ENCODE peak calls at places on chromosomes 4 and X, in nine cellular contexts. U is substantia nigra, X is HS-5, P is cardiac muscle cell, H is GM23248, D is SW 1271, N is dermis microvascular lymphatic vessel endothelial cell, J is iris pigment epithelial cell, W is uterus. I is an unnamed sample.

GRCh38 chr4:146029939-146030710 is 91.5 kb upstream of the ZNF827 start:
- DNase-seq in X (no peak), D (no peak), U (no peak), N (no peak), H (no peak), J (no peak), W (no peak), P (no peak), I (no peak)

GRCh38 chr4:147717878-147718277 is 14.0 kb upstream of the ARHGAP10 start:
- DNase-seq in N (no peak), H (no peak), X (no peak), J (peak; percentile 20), D (no peak), U (no peak), P (no peak), W (no peak), I (no peak)

GRCh38 chrX:45900751-45901150 is 644.5 kb downstream of the ZNF674 start:
- DNase-seq in N (no peak), J (peak; percentile 56), D (no peak), H (peak; percentile 48), U (no peak), W (no peak), P (no peak), X (no peak), I (no peak)

GRCh38 chrX:41332988-41333743 is 796 bp upstream of the DDX3X start:
- DNase-seq in W (peak; percentile 90), H (peak; percentile 86), J (peak; percentile 79), P (peak; percentile 87), U (peak; percentile 79), X (peak; percentile 71), D (peak; percentile 70), N (peak; percentile 89), I (peak; percentile 68)

GRCh38 chr4:146245899-146246298 is 31.6 kb downstream of the REELD1 start:
- DNase-seq in P (no peak), U (no peak), W (no peak), D (no peak), H (peak; percentile 47), X (no peak), J (no peak), N (no peak), I (no peak)

GRCh38 chrX:51496501-51497291 is at the start of gene NUDT11:
- DNase-seq in W (peak; percentile 53), X (no peak), U (peak; percentile 21), J (peak; percentile 71), N (no peak), P (peak; percentile 86), D (peak; percentile 31), H (peak; percentile 88), I (peak; percentile 15)

GRCh38 chrX:155094468-155095061 is 23.3 kb downstream of the BRCC3 start:
- DNase-seq in J (peak; percentile 15), N (no peak), D (peak; percentile 17), U (no peak), H (peak; percentile 49), W (no peak), X (no peak), P (peak; percentile 28), I (no peak)

GRCh38 chrX:150694738-150695410 is 1.7 kb downstream of the MTMR1 start:
- DNase-seq in J (no peak), W (no peak), X (no peak), P (no peak), D (no peak), U (no peak), H (no peak), N (no peak), I (no peak)

GRCh38 chrX:13966071-13966850 is 63.4 kb downstream of the GEMIN8 start:
- DNase-seq in J (no peak), H (no peak), U (peak; percentile 1), D (no peak), N (no peak), X (no peak), W (no peak), P (no peak), I (no peak)

GRCh38 chrX:19799319-19800182 is 87.8 kb downstream of the SH3KBP1 start:
- DNase-seq in W (no peak), P (no peak), X (no peak), H (peak; percentile 80), D (no peak), N (peak; percentile 12), J (peak; percentile 59), U (no peak), I (no peak)

GRCh38 chrX:87873988-87874500 is 356.4 kb downstream of the KLHL4 start:
- DNase-seq in P (no peak), U (no peak), X (no peak), J (no peak), W (no peak), H (no peak), N (no peak), D (no peak), I (no peak)

GRCh38 chrX:100905620-100906019 is 23.1 kb downstream of the XKRX start:
- DNase-seq in W (no peak), H (no peak), X (no peak), D (no peak), N (no peak), P (no peak), J (no peak), U (no peak), I (no peak)

GRCh38 chr4:162241857-162242256 is 78.1 kb upstream of the FSTL5 start:
- DNase-seq in D (no peak), H (no peak), X (no peak), J (peak; percentile 7), U (no peak), W (no peak), N (no peak), P (no peak), I (peak; percentile 50)

GRCh38 chrX:150587585-150588503 is 19.4 kb downstream of the MTM1 start:
- DNase-seq in H (peak; percentile 25), X (no peak), W (no peak), D (peak; percentile 3), U (no peak), J (no peak), P (no peak), N (peak; percentile 24), I (no peak)

GRCh38 chr4:173526724-173527102 is 3.3 kb downstream of the HAND2 start:
- DNase-seq in U (no peak), H (no peak), P (peak; percentile 24), W (no peak), D (no peak), X (no peak), J (no peak), N (no peak), I (no peak)

GRCh38 chr4:101791189-101791572 is 651 bp downstream of the BANK1 start:
- DNase-seq in H (no peak), D (no peak), N (no peak), X (no peak), W (no peak), P (no peak), J (no peak), U (no peak), I (no peak)

GRCh38 chr4:42627887-42628646 is 28.8 kb downstream of the ATP8A1 start:
- DNase-seq in W (peak; percentile 45), H (no peak), N (no peak), D (no peak), P (no peak), J (no peak), X (no peak), U (peak; percentile 61), I (no peak)

GRCh38 chr4:111398906-111399330 is 746.3 kb upstream of the FAM241A start:
- DNase-seq in W (no peak), P (peak; percentile 33), J (peak; percentile 40), H (peak; percentile 66), N (no peak), X (no peak), U (no peak), D (no peak), I (no peak)

GRCh38 chr4:146916479-146917076 is 29.1 kb downstream of the TTC29 start:
- DNase-seq in W (no peak), N (peak; percentile 15), D (peak; percentile 24), J (peak; percentile 49), P (peak; percentile 39), U (no peak), X (peak; percentile 15), H (peak; percentile 62), I (no peak)

GRCh38 chr4:89788243-89789072 is 48.5 kb downstream of the SNCA start:
- DNase-seq in U (no peak), H (peak; percentile 32), W (peak; percentile 32), X (no peak), N (peak; percentile 56), P (peak; percentile 65), J (peak; percentile 36), D (no peak), I (peak; percentile 33)

GRCh38 chr4:177583000-177583399 is 140.8 kb upstream of the AGA start:
- DNase-seq in H (peak; percentile 7), U (no peak), D (no peak), J (no peak), W (no peak), N (no peak), P (no peak), X (no peak), I (no peak)

GRCh38 chr4:110294165-110294564 is 95.8 kb upstream of the ELOVL6 start:
- DNase-seq in H (peak; percentile 21), U (no peak), J (peak; percentile 27), X (no peak), W (no peak), P (no peak), N (no peak), D (no peak), I (no peak)

GRCh38 chrX:46912673-46913491 is 661 bp downstream of the JADE3 start:
- DNase-seq in X (no peak), U (peak; percentile 10), W (peak; percentile 30), P (peak; percentile 65), J (peak; percentile 27), D (peak; percentile 4), H (peak; percentile 70), N (no peak), I (no peak)

GRCh38 chr4:69322055-69322454 is 41.8 kb downstream of the UGT2B28 start:
- DNase-seq in N (no peak), P (no peak), J (peak; percentile 72), U (no peak), X (peak; percentile 29), D (no peak), H (peak; percentile 76), W (no peak), I (no peak)

GRCh38 chr4:141455651-141456050 is 180.7 kb upstream of the IL15 start:
- DNase-seq in J (peak; percentile 64), X (no peak), P (no peak), W (no peak), U (no peak), D (no peak), H (peak; percentile 43), N (no peak), I (peak; percentile 93)

I was measured in retinal pigment epithelial cell.